ENCODE peak calls at places on chromosomes 3 and 15, in ten cellular contexts. One of them, this sample, is unnamed.

GRCh38 chr15:81016253-81017068 is 15.7 kb downstream of the TLNRD1 start:
- DNase-seq in nephron progenitor cell: no peak
- DNase-seq in cardiac muscle cell: no peak
- DNase-seq in left ventricle myocardium inferior: no peak
- DNase-seq in pancreas: no peak
- DNase-seq in activated CD4-positive, alpha-beta T cell treated with anti-CD3 and anti-CD28 coated beads for 4 hours: no peak
- DNase-seq in stimulated activated CD4-positive, alpha-beta T cell treated with anti-CD3 and anti-CD28 coated beads, Interleukin-4, amount 100 ng/mL, for 48 hours: no peak
- DNase-seq in IMR-90: no peak
- DNase-seq in HuH-7: no peak
- DNase-seq in putamen: no peak
- DNase-seq in this sample: no peak

GRCh38 chr3:55897573-55898224 is 410.6 kb upstream of the WNT5A start:
- DNase-seq in nephron progenitor cell: peak
- DNase-seq in cardiac muscle cell: no peak
- DNase-seq in left ventricle myocardium inferior: no peak
- DNase-seq in pancreas: no peak
- DNase-seq in activated CD4-positive, alpha-beta T cell treated with anti-CD3 and anti-CD28 coated beads for 4 hours: no peak
- DNase-seq in stimulated activated CD4-positive, alpha-beta T cell treated with anti-CD3 and anti-CD28 coated beads, Interleukin-4, amount 100 ng/mL, for 48 hours: no peak
- DNase-seq in IMR-90: peak
- DNase-seq in HuH-7: no peak
- DNase-seq in putamen: no peak
- DNase-seq in this sample: no peak

GRCh38 chr15:48705381-48705780 is 59.9 kb upstream of the FBN1 start:
- DNase-seq in nephron progenitor cell: no peak
- DNase-seq in cardiac muscle cell: no peak
- DNase-seq in left ventricle myocardium inferior: no peak
- DNase-seq in pancreas: no peak
- DNase-seq in activated CD4-positive, alpha-beta T cell treated with anti-CD3 and anti-CD28 coated beads for 4 hours: no peak
- DNase-seq in stimulated activated CD4-positive, alpha-beta T cell treated with anti-CD3 and anti-CD28 coated beads, Interleukin-4, amount 100 ng/mL, for 48 hours: no peak
- DNase-seq in IMR-90: no peak
- DNase-seq in HuH-7: no peak
- DNase-seq in putamen: no peak
- DNase-seq in this sample: no peak

GRCh38 chr15:76823303-76823702 is 81.8 kb downstream of the SCAPER start:
- DNase-seq in nephron progenitor cell: no peak
- DNase-seq in cardiac muscle cell: no peak
- DNase-seq in left ventricle myocardium inferior: no peak
- DNase-seq in pancreas: no peak
- DNase-seq in activated CD4-positive, alpha-beta T cell treated with anti-CD3 and anti-CD28 coated beads for 4 hours: no peak
- DNase-seq in stimulated activated CD4-positive, alpha-beta T cell treated with anti-CD3 and anti-CD28 coated beads, Interleukin-4, amount 100 ng/mL, for 48 hours: no peak
- DNase-seq in IMR-90: no peak
- DNase-seq in HuH-7: no peak
- DNase-seq in putamen: no peak
- DNase-seq in this sample: no peak

GRCh38 chr3:93989241-93989640 is 9.3 kb downstream of the ARL13B start:
- DNase-seq in nephron progenitor cell: no peak
- DNase-seq in cardiac muscle cell: no peak
- DNase-seq in left ventricle myocardium inferior: no peak
- DNase-seq in pancreas: no peak
- DNase-seq in activated CD4-positive, alpha-beta T cell treated with anti-CD3 and anti-CD28 coated beads for 4 hours: no peak
- DNase-seq in stimulated activated CD4-positive, alpha-beta T cell treated with anti-CD3 and anti-CD28 coated beads, Interleukin-4, amount 100 ng/mL, for 48 hours: no peak
- DNase-seq in IMR-90: no peak
- DNase-seq in HuH-7: no peak
- DNase-seq in putamen: no peak
- DNase-seq in this sample: no peak

GRCh38 chr15:74529911-74530310 is 11.1 kb upstream of the ARID3B start:
- DNase-seq in nephron progenitor cell: no peak
- DNase-seq in cardiac muscle cell: peak
- DNase-seq in left ventricle myocardium inferior: no peak
- DNase-seq in pancreas: no peak
- DNase-seq in activated CD4-positive, alpha-beta T cell treated with anti-CD3 and anti-CD28 coated beads for 4 hours: no peak
- DNase-seq in stimulated activated CD4-positive, alpha-beta T cell treated with anti-CD3 and anti-CD28 coated beads, Interleukin-4, amount 100 ng/mL, for 48 hours: no peak
- DNase-seq in IMR-90: peak
- DNase-seq in HuH-7: no peak
- DNase-seq in putamen: no peak
- DNase-seq in this sample: no peak

GRCh38 chr15:73244333-73244732 is 124.4 kb downstream of the HCN4 start:
- DNase-seq in nephron progenitor cell: no peak
- DNase-seq in cardiac muscle cell: no peak
- DNase-seq in left ventricle myocardium inferior: no peak
- DNase-seq in pancreas: no peak
- DNase-seq in activated CD4-positive, alpha-beta T cell treated with anti-CD3 and anti-CD28 coated beads for 4 hours: peak
- DNase-seq in stimulated activated CD4-positive, alpha-beta T cell treated with anti-CD3 and anti-CD28 coated beads, Interleukin-4, amount 100 ng/mL, for 48 hours: no peak
- DNase-seq in IMR-90: no peak
- DNase-seq in HuH-7: peak
- DNase-seq in putamen: no peak
- DNase-seq in this sample: no peak

GRCh38 chr3:155034786-155035185 is 45.3 kb upstream of the MME start:
- DNase-seq in nephron progenitor cell: no peak
- DNase-seq in cardiac muscle cell: no peak
- DNase-seq in left ventricle myocardium inferior: no peak
- DNase-seq in pancreas: no peak
- DNase-seq in activated CD4-positive, alpha-beta T cell treated with anti-CD3 and anti-CD28 coated beads for 4 hours: no peak
- DNase-seq in stimulated activated CD4-positive, alpha-beta T cell treated with anti-CD3 and anti-CD28 coated beads, Interleukin-4, amount 100 ng/mL, for 48 hours: no peak
- DNase-seq in IMR-90: no peak
- DNase-seq in HuH-7: no peak
- DNase-seq in putamen: no peak
- DNase-seq in this sample: no peak

GRCh38 chr15:77031376-77032050 is 36.6 kb downstream of the PSTPIP1 start:
- DNase-seq in nephron progenitor cell: no peak
- DNase-seq in cardiac muscle cell: no peak
- DNase-seq in left ventricle myocardium inferior: no peak
- DNase-seq in pancreas: peak
- DNase-seq in activated CD4-positive, alpha-beta T cell treated with anti-CD3 and anti-CD28 coated beads for 4 hours: no peak
- DNase-seq in stimulated activated CD4-positive, alpha-beta T cell treated with anti-CD3 and anti-CD28 coated beads, Interleukin-4, amount 100 ng/mL, for 48 hours: no peak
- DNase-seq in IMR-90: peak
- DNase-seq in HuH-7: no peak
- DNase-seq in putamen: no peak
- DNase-seq in this sample: no peak

GRCh38 chr3:46187876-46188275 is 20.2 kb downstream of the CCR1 start:
- DNase-seq in nephron progenitor cell: no peak
- DNase-seq in cardiac muscle cell: peak
- DNase-seq in left ventricle myocardium inferior: no peak
- DNase-seq in pancreas: no peak
- DNase-seq in activated CD4-positive, alpha-beta T cell treated with anti-CD3 and anti-CD28 coated beads for 4 hours: no peak
- DNase-seq in stimulated activated CD4-positive, alpha-beta T cell treated with anti-CD3 and anti-CD28 coated beads, Interleukin-4, amount 100 ng/mL, for 48 hours: no peak
- DNase-seq in IMR-90: peak
- DNase-seq in HuH-7: no peak
- DNase-seq in putamen: no peak
- DNase-seq in this sample: no peak

GRCh38 chr3:194730369-194730768 is 44.7 kb downstream of the FAM43A start:
- DNase-seq in nephron progenitor cell: peak
- DNase-seq in cardiac muscle cell: no peak
- DNase-seq in left ventricle myocardium inferior: no peak
- DNase-seq in pancreas: no peak
- DNase-seq in activated CD4-positive, alpha-beta T cell treated with anti-CD3 and anti-CD28 coated beads for 4 hours: no peak
- DNase-seq in stimulated activated CD4-positive, alpha-beta T cell treated with anti-CD3 and anti-CD28 coated beads, Interleukin-4, amount 100 ng/mL, for 48 hours: no peak
- DNase-seq in IMR-90: no peak
- DNase-seq in HuH-7: no peak
- DNase-seq in putamen: no peak
- DNase-seq in this sample: no peak

GRCh38 chr3:71425491-71426071 is 157.9 kb downstream of the FOXP1 start:
- DNase-seq in nephron progenitor cell: no peak
- DNase-seq in cardiac muscle cell: no peak
- DNase-seq in left ventricle myocardium inferior: no peak
- DNase-seq in pancreas: no peak
- DNase-seq in activated CD4-positive, alpha-beta T cell treated with anti-CD3 and anti-CD28 coated beads for 4 hours: no peak
- DNase-seq in stimulated activated CD4-positive, alpha-beta T cell treated with anti-CD3 and anti-CD28 coated beads, Interleukin-4, amount 100 ng/mL, for 48 hours: no peak
- DNase-seq in IMR-90: peak
- DNase-seq in HuH-7: no peak
- DNase-seq in putamen: no peak
- DNase-seq in this sample: no peak

GRCh38 chr3:109927161-109927560 is 589.8 kb upstream of the DPPA4 start:
- DNase-seq in nephron progenitor cell: no peak
- DNase-seq in cardiac muscle cell: peak
- DNase-seq in left ventricle myocardium inferior: no peak
- DNase-seq in pancreas: no peak
- DNase-seq in activated CD4-positive, alpha-beta T cell treated with anti-CD3 and anti-CD28 coated beads for 4 hours: no peak
- DNase-seq in stimulated activated CD4-positive, alpha-beta T cell treated with anti-CD3 and anti-CD28 coated beads, Interleukin-4, amount 100 ng/mL, for 48 hours: no peak
- DNase-seq in IMR-90: peak
- DNase-seq in HuH-7: no peak
- DNase-seq in putamen: no peak
- DNase-seq in this sample: no peak

GRCh38 chr3:120349819-120350125 is 618 bp upstream of the LRRC58 start:
- DNase-seq in nephron progenitor cell: no peak
- DNase-seq in cardiac muscle cell: no peak
- DNase-seq in left ventricle myocardium inferior: no peak
- DNase-seq in pancreas: no peak
- DNase-seq in activated CD4-positive, alpha-beta T cell treated with anti-CD3 and anti-CD28 coated beads for 4 hours: peak
- DNase-seq in stimulated activated CD4-positive, alpha-beta T cell treated with anti-CD3 and anti-CD28 coated beads, Interleukin-4, amount 100 ng/mL, for 48 hours: no peak
- DNase-seq in IMR-90: no peak
- DNase-seq in HuH-7: peak
- DNase-seq in putamen: no peak
- DNase-seq in this sample: no peak

GRCh38 chr3:45630325-45630724 is 35.8 kb downstream of the LIMD1 start:
- DNase-seq in nephron progenitor cell: no peak
- DNase-seq in cardiac muscle cell: no peak
- DNase-seq in left ventricle myocardium inferior: no peak
- DNase-seq in pancreas: no peak
- DNase-seq in activated CD4-positive, alpha-beta T cell treated with anti-CD3 and anti-CD28 coated beads for 4 hours: no peak
- DNase-seq in stimulated activated CD4-positive, alpha-beta T cell treated with anti-CD3 and anti-CD28 coated beads, Interleukin-4, amount 100 ng/mL, for 48 hours: no peak
- DNase-seq in IMR-90: no peak
- DNase-seq in HuH-7: no peak
- DNase-seq in putamen: no peak
- DNase-seq in this sample: no peak

GRCh38 chr3:63960048-63960711 is 48.0 kb upstream of the SCAANT1 start:
- DNase-seq in nephron progenitor cell: no peak
- DNase-seq in cardiac muscle cell: peak
- DNase-seq in left ventricle myocardium inferior: no peak
- DNase-seq in pancreas: no peak
- DNase-seq in activated CD4-positive, alpha-beta T cell treated with anti-CD3 and anti-CD28 coated beads for 4 hours: no peak
- DNase-seq in stimulated activated CD4-positive, alpha-beta T cell treated with anti-CD3 and anti-CD28 coated beads, Interleukin-4, amount 100 ng/mL, for 48 hours: no peak
- DNase-seq in IMR-90: peak
- DNase-seq in HuH-7: no peak
- DNase-seq in putamen: no peak
- DNase-seq in this sample: no peak

GRCh38 chr3:107412376-107412775 is 35.1 kb downstream of the CCDC54 start:
- DNase-seq in nephron progenitor cell: no peak
- DNase-seq in cardiac muscle cell: peak
- DNase-seq in left ventricle myocardium inferior: no peak
- DNase-seq in pancreas: no peak
- DNase-seq in activated CD4-positive, alpha-beta T cell treated with anti-CD3 and anti-CD28 coated beads for 4 hours: no peak
- DNase-seq in stimulated activated CD4-positive, alpha-beta T cell treated with anti-CD3 and anti-CD28 coated beads, Interleukin-4, amount 100 ng/mL, for 48 hours: no peak
- DNase-seq in IMR-90: peak
- DNase-seq in HuH-7: no peak
- DNase-seq in putamen: no peak
- DNase-seq in this sample: no peak

GRCh38 chr3:31680072-31680870 is 147.5 kb downstream of the STT3B start:
- DNase-seq in nephron progenitor cell: peak
- DNase-seq in cardiac muscle cell: no peak
- DNase-seq in left ventricle myocardium inferior: no peak
- DNase-seq in pancreas: no peak
- DNase-seq in activated CD4-positive, alpha-beta T cell treated with anti-CD3 and anti-CD28 coated beads for 4 hours: no peak
- DNase-seq in stimulated activated CD4-positive, alpha-beta T cell treated with anti-CD3 and anti-CD28 coated beads, Interleukin-4, amount 100 ng/mL, for 48 hours: no peak
- DNase-seq in IMR-90: no peak
- DNase-seq in HuH-7: peak
- DNase-seq in putamen: no peak
- DNase-seq in this sample: no peak

This sample was measured in activated T-helper 1 cell treated with anti-CD3 and anti-CD28 coated beads, Interleukin-12 subunit alpha, Interleukin-12 subunit beta, Interleukin-2, Interleukin-4 antibody, amounts not matched to agents 30 ng/mL and 10 ng/mL and 1 ng/mL, durations not matched to agents 14 hours and 24 hours and 36 hours.